ENCODE peak calls at places on chromosomes 16 and 17, in four cellular contexts. G, X, W and A are unnamed samples.
A peak's percentile ranks its signal among the peaks of the same experiment; 100 is the strongest.

GRCh38 chr17:48129981-48130380 is 22.4 kb downstream of the SNX11 start:
- DNase-seq in G (no peak), X (no peak), W (no peak), A (no peak)

GRCh38 chr17:67124469-67125148 is 80.3 kb downstream of the CACNG1 start:
- DNase-seq in G (no peak), X (no peak), W (no peak), A (no peak)

GRCh38 chr16:86555763-86556130 is 712 bp upstream of the MTHFSD start:
- DNase-seq in G (no peak), X (no peak), W (no peak), A (no peak)

GRCh38 chr17:81553616-81554181 is 1.5 kb upstream of the FAAP100 start:
- DNase-seq in G (peak; percentile 99), X (peak; percentile 14), W (no peak), A (peak; percentile 69)

GRCh38 chr16:55478827-55479559 is at the start of gene MMP2:
- DNase-seq in G (peak; percentile 79), X (peak; percentile 82), W (no peak), A (peak; percentile 82)

GRCh38 chr17:65914784-65915342 is 277.1 kb downstream of the CEP112 start:
- DNase-seq in G (no peak), X (no peak), W (no peak), A (no peak)

GRCh38 chr16:68146583-68146982 is 61.4 kb downstream of the NFATC3 start:
- DNase-seq in G (peak; percentile 60), X (no peak), W (no peak), A (no peak)

GRCh38 chr17:42289863-42290165 is 1.5 kb downstream of the STAT5A start:
- DNase-seq in G (no peak), X (no peak), W (peak; percentile 43), A (no peak)

GRCh38 chr17:53707546-53707945 is 115.2 kb upstream of the KIF2B start:
- DNase-seq in G (no peak), X (no peak), W (no peak), A (no peak)

GRCh38 chr17:77534137-77534536 is 393.4 kb downstream of the SEC14L1 start:
- DNase-seq in G (no peak), X (no peak), W (no peak), A (no peak)

GRCh38 chr17:7354262-7354781 is 634 bp upstream of the TMEM95 start:
- DNase-seq in G (peak; percentile 80), X (no peak), W (no peak), A (no peak)

GRCh38 chr16:2520784-2521577 is 810 bp downstream of the AMDHD2 start:
- DNase-seq in G (no peak), X (no peak), W (peak; percentile 84), A (no peak)

GRCh38 chr16:55443434-55443833 is 35.6 kb upstream of the MMP2 start:
- DNase-seq in G (no peak), X (no peak), W (no peak), A (no peak)

GRCh38 chr17:55722742-55723487 is at the start of gene TMEM100:
- DNase-seq in G (peak; percentile 78), X (peak; percentile 57), W (no peak), A (peak; percentile 86)

GRCh38 chr17:31397256-31397939 is 5.9 kb downstream of the RAB11FIP4 start:
- DNase-seq in G (no peak), X (no peak), W (no peak), A (no peak)

GRCh38 chr17:34173221-34173620 is 81.9 kb upstream of the CCL2 start:
- DNase-seq in G (peak; percentile 83), X (no peak), W (no peak), A (no peak)

GRCh38 chr16:86391486-86391885 is 118.8 kb upstream of the FOXF1 start:
- DNase-seq in G (peak; percentile 73), X (no peak), W (no peak), A (peak; percentile 79)

GRCh38 chr17:6444573-6445335 is 499 bp downstream of the PIMREG start:
- DNase-seq in G (no peak), X (no peak), W (no peak), A (no peak)

GRCh38 chr17:45137561-45138305 is 2.2 kb downstream of the ACBD4 start:
- DNase-seq in G (no peak), X (no peak), W (no peak), A (no peak)

GRCh38 chr17:45136846-45137560 is 1.5 kb downstream of the ACBD4 start:
- DNase-seq in G (no peak), X (no peak), W (no peak), A (no peak)

GRCh38 chr17:45135978-45136791 is 698 bp downstream of the ACBD4 start:
- DNase-seq in G (no peak), X (no peak), W (no peak), A (peak; percentile 25)

GRCh38 chr17:45139533-45139920 is 4.0 kb downstream of the ACBD4 start:
- DNase-seq in G (no peak), X (no peak), W (no peak), A (no peak)

GRCh38 chr17:45138911-45139532 is 3.5 kb downstream of the ACBD4 start:
- DNase-seq in G (no peak), X (no peak), W (no peak), A (no peak)
- H3K4me1 ChIP-seq in G (peaks cover 13% of the 10 kb centered on the region), X (peaks cover 20% of the 10 kb centered on the region), W (peaks cover 35% of the 10 kb centered on the region), A (peaks cover 6% of the 10 kb centered on the region)

GRCh38 chr16:56896244-56896643 is 31.2 kb downstream of the SLC12A3 start:
- DNase-seq in G (no peak), X (no peak), W (no peak), A (no peak)
- H3K27ac ChIP-seq in G (no peak overlapping the region), X (no peak overlapping the region), W (no peak overlapping the region), A (no peak overlapping the region)

DNA sequence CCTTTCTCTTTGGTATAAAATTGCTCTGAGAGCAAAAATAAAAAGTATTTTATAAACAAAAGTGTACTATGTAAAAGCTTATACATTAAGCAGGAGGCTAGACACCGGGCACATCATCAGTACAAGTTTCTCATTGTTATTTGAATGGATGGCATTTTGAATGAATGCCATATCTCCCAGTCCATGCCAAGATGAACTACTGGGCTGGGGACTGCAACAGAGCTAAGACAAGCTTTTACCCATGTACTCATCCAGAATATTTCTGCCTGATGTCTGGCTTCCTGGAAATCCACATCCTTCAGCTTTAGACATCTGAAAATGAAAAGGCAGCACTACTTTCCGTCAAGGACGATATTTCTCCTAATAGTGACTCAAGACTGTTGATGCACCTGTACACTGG is 174.0 kb downstream of the CDH8 start:
- DNase-seq in G (no peak), X (no peak), W (no peak), A (no peak)
- H3K4me1 ChIP-seq in G (no peaks in the 10 kb centered on the region), X (no peaks in the 10 kb centered on the region), W (no peaks in the 10 kb centered on the region), A (no peaks in the 10 kb centered on the region)

DNA sequence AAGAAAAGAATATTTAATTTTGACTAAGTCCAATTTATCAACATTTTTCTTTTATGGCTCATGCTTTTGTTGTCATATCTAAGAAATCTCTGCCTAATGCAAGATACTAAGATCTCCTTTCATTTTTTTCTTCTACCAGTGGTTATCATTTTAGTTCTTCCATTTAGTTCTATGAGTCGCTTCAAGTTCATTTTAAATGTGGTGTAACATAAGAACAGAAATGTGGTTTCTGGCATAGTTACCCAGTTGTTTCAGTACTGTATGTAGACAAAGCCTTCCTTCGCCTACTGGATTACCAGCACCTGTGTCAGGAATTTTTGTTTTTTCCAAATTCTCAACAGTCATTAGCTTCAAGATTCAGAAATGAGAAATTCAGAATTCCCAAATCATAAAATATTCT is 175.7 kb downstream of the PARN start:
- DNase-seq in G (peak; percentile 81), X (no peak), W (no peak), A (no peak)
- H3K27ac ChIP-seq in G (no peak overlapping the region), X (no peak overlapping the region), W (no peak overlapping the region), A (no peak overlapping the region)

GRCh38 chr16:85281181-85281580 is 168.9 kb upstream of the CIBAR2 start:
- DNase-seq in G (no peak), X (no peak), W (no peak), A (no peak)

GRCh38 chr16:85279874-85280545 is 167.7 kb upstream of the CIBAR2 start:
- DNase-seq in G (no peak), X (peak; percentile 55), W (no peak), A (no peak)

GRCh38 chr16:85276741-85277140 is 164.5 kb upstream of the CIBAR2 start:
- DNase-seq in G (no peak), X (no peak), W (no peak), A (no peak)

GRCh38 chr16:85278851-85279250 is 166.6 kb upstream of the CIBAR2 start:
- DNase-seq in G (no peak), X (no peak), W (no peak), A (no peak)

DNA sequence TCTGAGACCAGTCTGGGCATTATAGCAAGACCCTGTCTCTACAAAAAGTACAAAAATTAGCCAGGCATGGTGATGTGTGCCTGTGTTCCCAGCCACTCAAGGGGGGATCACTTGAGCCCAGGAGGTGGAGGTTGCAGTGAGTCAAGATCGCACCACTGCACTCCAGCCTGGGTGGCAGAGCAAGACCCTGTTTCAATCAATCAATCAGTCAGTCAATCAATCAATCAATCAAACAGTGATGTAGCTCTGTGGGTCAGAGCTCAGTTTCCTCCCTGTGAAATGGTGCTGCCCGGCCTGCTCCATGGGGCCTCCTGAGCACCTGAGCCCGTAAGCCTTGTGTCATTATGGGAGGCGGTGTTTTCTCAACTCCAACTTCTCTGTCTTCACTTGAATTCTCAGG is 167.1 kb upstream of the CIBAR2 start:
- DNase-seq in G (no peak), X (no peak), W (no peak), A (no peak)
- H3K4me1 ChIP-seq in G (peaks cover 4% of the 10 kb centered on the region), X (peaks cover 8% of the 10 kb centered on the region), W (no peaks in the 10 kb centered on the region), A (peaks cover 8% of the 10 kb centered on the region)